ENCODE peak calls at places on chromosomes 1 and 21, in four cellular contexts. F, P, T and H are unnamed samples.

GRCh38 chr1:76106719-76107235 is 32.2 kb downstream of the ST6GALNAC3 start:
- DNase-seq in F (no peak), T (no peak), P (no peak), H (no peak)

GRCh38 chr1:191901651-191902050 is 256.6 kb upstream of the RGS18 start:
- DNase-seq in T (no peak), F (no peak), P (no peak), H (no peak)

GRCh38 chr1:22288593-22289241 is 145.8 kb upstream of the WNT4 start:
- DNase-seq in P (no peak), T (no peak), F (no peak), H (no peak)

GRCh38 chr1:3483801-3484444 is 29.5 kb downstream of the ARHGEF16 start:
- DNase-seq in T (peak; percentile 37), P (peak; percentile 34), F (no peak), H (no peak)

GRCh38 chr21:26443867-26444266 is 129.2 kb downstream of the CYYR1 start:
- DNase-seq in F (no peak), P (no peak), T (no peak), H (no peak)

GRCh38 chr1:53368314-53369033 is 40.6 kb upstream of the LRP8 start:
- DNase-seq in P (peak; percentile 22), T (no peak), F (no peak), H (no peak)

GRCh38 chr1:183896466-183897026 is 91.6 kb downstream of the RGL1 start:
- DNase-seq in T (no peak), P (no peak), F (no peak), H (no peak)

GRCh38 chr1:110309139-110309538 is 30.0 kb upstream of the RBM15 start:
- DNase-seq in T (no peak), F (no peak), P (no peak), H (no peak)

GRCh38 chr1:76284842-76285241 is 210.3 kb downstream of the ST6GALNAC3 start:
- DNase-seq in T (no peak), F (no peak), P (no peak), H (no peak)

GRCh38 chr1:213977909-213978308 is 9.9 kb upstream of the PROX1 start:
- DNase-seq in P (no peak), T (no peak), F (no peak), H (no peak)

GRCh38 chr1:63903947-63904346 is 130.1 kb downstream of the ROR1 start:
- DNase-seq in P (no peak), T (no peak), F (no peak), H (no peak)

GRCh38 chr21:33075128-33075527 is 5.2 kb downstream of the OLIG1 start:
- DNase-seq in P (no peak), F (no peak), T (no peak), H (no peak)

GRCh38 chr1:113811888-113812660 is at the start of gene RSBN1:
- DNase-seq in F (peak; percentile 92), T (peak; percentile 97), P (peak; percentile 99), H (peak; percentile 74)